ENCODE peak calls at places on chromosomes 4 and X, in ten cellular contexts. T is ACHN; O is HuH-7; R is NK-92 treated with Interleukin-12 subunit alpha and Interleukin-12 subunit beta, amount 100 ng/mL, for 24 hours; C is dermis blood vessel endothelial cell; H is transverse colon; K is Right ventricle myocardium superior; N is left cardiac atrium; D is M059J; I is AG04449. J is an unnamed sample.

GRCh38 chrX:9947395-9947794 is 19.8 kb upstream of the CLDN34 start:
- DNase-seq in T (no peak), O (no peak), R (no peak), C (no peak), H (no peak), K (no peak), N (no peak), D (no peak), I (no peak), J (no peak)

GRCh38 chr4:7429069-7429416 is 5.7 kb downstream of the PSAPL1 start:
- DNase-seq in T (no peak), O (no peak), R (no peak), C (no peak), H (no peak), K (peak; percentile 20), N (no peak), D (no peak), I (no peak), J (no peak)

GRCh38 chr4:118765399-118765798 is 70.5 kb downstream of the SEC24D start:
- DNase-seq in T (peak; percentile 71), O (no peak), R (no peak), C (peak; percentile 95), H (no peak), K (no peak), N (no peak), D (peak; percentile 96), I (peak; percentile 98), J (no peak)

GRCh38 chr4:1008840-1009646 is 2.4 kb upstream of the FGFRL1 start:
- DNase-seq in T (peak; percentile 17), O (no peak), R (no peak), C (peak; percentile 18), H (peak; percentile 53), K (peak; percentile 69), N (no peak), D (no peak), I (no peak), J (no peak)

GRCh38 chrX:71175531-71175930 is 30.9 kb downstream of the NLGN3 start:
- DNase-seq in T (no peak), O (no peak), R (no peak), C (no peak), H (no peak), K (no peak), N (no peak), D (no peak), I (no peak), J (no peak)

GRCh38 chr4:81353861-81354260 is 117.8 kb downstream of the RASGEF1B start:
- DNase-seq in T (no peak), O (no peak), R (no peak), C (no peak), H (no peak), K (no peak), N (no peak), D (peak; percentile 7), I (no peak), J (no peak)

GRCh38 chr4:177275999-177276398 is 33.7 kb upstream of the NEIL3 start:
- DNase-seq in T (no peak), O (no peak), R (no peak), C (no peak), H (no peak), K (no peak), N (no peak), D (no peak), I (no peak), J (no peak)

GRCh38 chr4:56468097-56468422 is 643 bp downstream of the SRP72 start:
- DNase-seq in T (peak; percentile 53), O (peak; percentile 37), R (no peak), C (peak; percentile 67), H (peak; percentile 50), K (no peak), N (no peak), D (peak; percentile 58), I (no peak), J (peak; percentile 62)

GRCh38 chrX:103637604-103638338 is 9.0 kb downstream of the TCEAL1 start:
- DNase-seq in T (no peak), O (no peak), R (no peak), C (peak; percentile 3), H (no peak), K (no peak), N (no peak), D (peak; percentile 60), I (no peak), J (no peak)

GRCh38 chrX:131923614-131924250 is 99.4 kb upstream of the STK26 start:
- DNase-seq in T (no peak), O (no peak), R (no peak), C (no peak), H (no peak), K (no peak), N (no peak), D (peak; percentile 3), I (no peak), J (no peak)

J was measured in testis.